ENCODE peak calls at places on chromosome 17, in six cellular contexts. One of them, this sample, is unnamed.
A peak's percentile ranks its signal among the peaks of the same experiment; 100 is the strongest.

GRCh38 chr17:35138218-35138617 is 3.9 kb downstream of the NLE1 start:
- DNase-seq in IMR-90: no peak
- DNase-seq in mesenchymal stem cell: no peak
- DNase-seq in H1: no peak
- DNase-seq in neuronal stem cell: no peak
- DNase-seq in mesendoderm: no peak
- DNase-seq in this sample: no peak

GRCh38 chr17:82929676-82930042 is 89.8 kb upstream of the ZNF750 start:
- DNase-seq in IMR-90: no peak
- DNase-seq in mesenchymal stem cell: no peak
- DNase-seq in H1: no peak
- DNase-seq in neuronal stem cell: no peak
- DNase-seq in mesendoderm: no peak
- DNase-seq in this sample: no peak

GRCh38 chr17:60390881-60391418 is 983 bp downstream of the USP32 start:
- DNase-seq in IMR-90: peak; percentile 33
- DNase-seq in mesenchymal stem cell: peak; percentile 76
- DNase-seq in H1: no peak
- DNase-seq in neuronal stem cell: peak; percentile 23
- DNase-seq in mesendoderm: peak; percentile 45
- DNase-seq in this sample: no peak

GRCh38 chr17:77728022-77728671 is 230.4 kb upstream of the TNRC6C start:
- DNase-seq in IMR-90: no peak
- DNase-seq in mesenchymal stem cell: no peak
- DNase-seq in H1: peak; percentile 41
- DNase-seq in neuronal stem cell: no peak
- DNase-seq in mesendoderm: peak; percentile 71
- DNase-seq in this sample: peak; percentile 50

GRCh38 chr17:6523809-6524355 is 32.5 kb downstream of the PITPNM3 start:
- DNase-seq in IMR-90: no peak
- DNase-seq in mesenchymal stem cell: no peak
- DNase-seq in H1: no peak
- DNase-seq in neuronal stem cell: no peak
- DNase-seq in mesendoderm: no peak
- DNase-seq in this sample: peak; percentile 22

GRCh38 chr17:1116602-1117001 is 63.2 kb downstream of the ABR start:
- DNase-seq in IMR-90: no peak
- DNase-seq in mesenchymal stem cell: no peak
- DNase-seq in H1: no peak
- DNase-seq in neuronal stem cell: no peak
- DNase-seq in mesendoderm: no peak
- DNase-seq in this sample: no peak

GRCh38 chr17:50918933-50919296 is 52.8 kb upstream of the TOB1 start:
- DNase-seq in IMR-90: peak; percentile 35
- DNase-seq in mesenchymal stem cell: peak; percentile 27
- DNase-seq in H1: no peak
- DNase-seq in neuronal stem cell: no peak
- DNase-seq in mesendoderm: no peak
- DNase-seq in this sample: no peak

GRCh38 chr17:48841395-48841831 is 10.6 kb downstream of the CALCOCO2 start:
- DNase-seq in IMR-90: peak; percentile 76
- DNase-seq in mesenchymal stem cell: peak; percentile 83
- DNase-seq in H1: no peak
- DNase-seq in neuronal stem cell: no peak
- DNase-seq in mesendoderm: no peak
- DNase-seq in this sample: no peak

GRCh38 chr17:37742762-37743611 is 1.9 kb downstream of the HNF1B start:
- DNase-seq in IMR-90: no peak
- DNase-seq in mesenchymal stem cell: peak; percentile 28
- DNase-seq in H1: peak; percentile 68
- DNase-seq in neuronal stem cell: peak; percentile 29
- DNase-seq in mesendoderm: peak; percentile 54
- DNase-seq in this sample: peak; percentile 64

GRCh38 chr17:61672140-61672539 is 81.1 kb upstream of the NACA2 start:
- DNase-seq in IMR-90: no peak
- DNase-seq in mesenchymal stem cell: no peak
- DNase-seq in H1: no peak
- DNase-seq in neuronal stem cell: no peak
- DNase-seq in mesendoderm: no peak
- DNase-seq in this sample: no peak

GRCh38 chr17:3260600-3260999 is 37.6 kb downstream of the OR3A1 start:
- DNase-seq in IMR-90: no peak
- DNase-seq in mesenchymal stem cell: no peak
- DNase-seq in H1: no peak
- DNase-seq in neuronal stem cell: no peak
- DNase-seq in mesendoderm: no peak
- DNase-seq in this sample: no peak

GRCh38 chr17:77863814-77864161 is 94.7 kb upstream of the TNRC6C start:
- DNase-seq in IMR-90: no peak
- DNase-seq in mesenchymal stem cell: no peak
- DNase-seq in H1: no peak
- DNase-seq in neuronal stem cell: no peak
- DNase-seq in mesendoderm: no peak
- DNase-seq in this sample: no peak

GRCh38 chr17:39212841-39213480 is 12.8 kb downstream of the STAC2 start:
- DNase-seq in IMR-90: no peak
- DNase-seq in mesenchymal stem cell: no peak
- DNase-seq in H1: no peak
- DNase-seq in neuronal stem cell: no peak
- DNase-seq in mesendoderm: no peak
- DNase-seq in this sample: peak; percentile 60

GRCh38 chr17:75487351-75488070 is 27.8 kb downstream of the CASKIN2 start:
- DNase-seq in IMR-90: no peak
- DNase-seq in mesenchymal stem cell: peak; percentile 4
- DNase-seq in H1: no peak
- DNase-seq in neuronal stem cell: no peak
- DNase-seq in mesendoderm: peak; percentile 41
- DNase-seq in this sample: no peak

GRCh38 chr17:39212200-39212810 is 12.2 kb downstream of the RPL19 start:
- DNase-seq in IMR-90: no peak
- DNase-seq in mesenchymal stem cell: no peak
- DNase-seq in H1: no peak
- DNase-seq in neuronal stem cell: no peak
- DNase-seq in mesendoderm: no peak
- DNase-seq in this sample: peak; percentile 25

GRCh38 chr17:21679256-21680146 is 12.8 kb upstream of the KCNJ18 start:
- DNase-seq in IMR-90: no peak
- DNase-seq in mesenchymal stem cell: no peak
- DNase-seq in H1: no peak
- DNase-seq in neuronal stem cell: no peak
- DNase-seq in mesendoderm: no peak
- DNase-seq in this sample: no peak

GRCh38 chr17:74858672-74859438 is 830 bp downstream of the GRIN2C start:
- DNase-seq in IMR-90: no peak
- DNase-seq in mesenchymal stem cell: no peak
- DNase-seq in H1: no peak
- DNase-seq in neuronal stem cell: no peak
- DNase-seq in mesendoderm: no peak
- DNase-seq in this sample: no peak

GRCh38 chr17:78891406-78892061 is 11.5 kb downstream of the CEP295NL start:
- DNase-seq in IMR-90: no peak
- DNase-seq in mesenchymal stem cell: no peak
- DNase-seq in H1: no peak
- DNase-seq in neuronal stem cell: no peak
- DNase-seq in mesendoderm: no peak
- DNase-seq in this sample: no peak

GRCh38 chr17:49968380-49969133 is 433 bp upstream of the DLX4 start:
- DNase-seq in IMR-90: peak; percentile 39
- DNase-seq in mesenchymal stem cell: peak; percentile 80
- DNase-seq in H1: peak; percentile 96
- DNase-seq in neuronal stem cell: no peak
- DNase-seq in mesendoderm: peak; percentile 93
- DNase-seq in this sample: peak; percentile 97

GRCh38 chr17:35002876-35003551 is 22.7 kb downstream of the LIG3 start:
- DNase-seq in IMR-90: peak; percentile 76
- DNase-seq in mesenchymal stem cell: no peak
- DNase-seq in H1: no peak
- DNase-seq in neuronal stem cell: no peak
- DNase-seq in mesendoderm: no peak
- DNase-seq in this sample: no peak

GRCh38 chr17:1643293-1643998 is 2.1 kb downstream of the SCARF1 start:
- DNase-seq in IMR-90: no peak
- DNase-seq in mesenchymal stem cell: no peak
- DNase-seq in H1: peak; percentile 88
- DNase-seq in neuronal stem cell: peak; percentile 45
- DNase-seq in mesendoderm: peak; percentile 81
- DNase-seq in this sample: peak; percentile 96

GRCh38 chr17:78428025-78428575 is 49.7 kb downstream of the PGS1 start:
- DNase-seq in IMR-90: no peak
- DNase-seq in mesenchymal stem cell: no peak
- DNase-seq in H1: no peak
- DNase-seq in neuronal stem cell: no peak
- DNase-seq in mesendoderm: no peak
- DNase-seq in this sample: no peak

DNA sequence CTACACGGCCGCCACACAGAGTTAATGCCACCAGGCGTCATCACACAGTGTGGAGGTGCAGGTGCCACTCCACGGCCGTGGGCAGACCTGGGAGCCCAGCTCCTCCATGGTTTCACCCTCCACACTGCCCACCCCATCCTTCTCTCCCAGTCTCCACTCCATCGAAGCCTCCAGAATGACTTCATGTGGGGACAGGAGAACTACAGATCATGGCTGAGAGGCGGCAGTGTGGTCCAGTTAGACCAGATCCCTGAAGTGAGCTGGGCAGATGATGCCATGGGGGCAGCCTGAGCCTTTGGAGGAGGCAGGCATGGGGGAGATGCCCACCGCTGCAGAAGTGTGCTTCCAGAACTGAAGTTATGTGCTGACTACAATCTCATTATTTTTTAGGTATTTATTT is 38.0 kb upstream of the FAAP100 start:
- DNase-seq in IMR-90: no peak
- DNase-seq in mesenchymal stem cell: no peak
- DNase-seq in H1: no peak
- DNase-seq in neuronal stem cell: no peak
- DNase-seq in mesendoderm: no peak
- DNase-seq in this sample: no peak
- H2BK15ac ChIP-seq in IMR-90: no peak overlapping the region
- H2BK15ac ChIP-seq in mesenchymal stem cell: no peak overlapping the region
- H2BK15ac ChIP-seq in H1: no peak overlapping the region
- H2BK15ac ChIP-seq in neuronal stem cell: no peak overlapping the region
- H2BK15ac ChIP-seq in mesendoderm: no peak overlapping the region
- H2BK15ac ChIP-seq in this sample: no peak overlapping the region

GRCh38 chr17:64217249-64217652 is 45.8 kb downstream of the TEX2 start:
- DNase-seq in IMR-90: no peak
- DNase-seq in mesenchymal stem cell: no peak
- DNase-seq in H1: no peak
- DNase-seq in neuronal stem cell: no peak
- DNase-seq in mesendoderm: no peak
- DNase-seq in this sample: no peak

GRCh38 chr17:64219571-64219970 is 43.5 kb downstream of the TEX2 start:
- DNase-seq in IMR-90: no peak
- DNase-seq in mesenchymal stem cell: no peak
- DNase-seq in H1: no peak
- DNase-seq in neuronal stem cell: no peak
- DNase-seq in mesendoderm: peak; percentile 49
- DNase-seq in this sample: no peak

GRCh38 chr17:64216030-64216384 is 47.1 kb downstream of the TEX2 start:
- DNase-seq in IMR-90: peak; percentile 69
- DNase-seq in mesenchymal stem cell: no peak
- DNase-seq in H1: no peak
- DNase-seq in neuronal stem cell: no peak
- DNase-seq in mesendoderm: no peak
- DNase-seq in this sample: no peak

GRCh38 chr17:64216385-64217248 is 46.4 kb downstream of the TEX2 start:
- DNase-seq in IMR-90: peak; percentile 32
- DNase-seq in mesenchymal stem cell: no peak
- DNase-seq in H1: peak; percentile 55
- DNase-seq in neuronal stem cell: no peak
- DNase-seq in mesendoderm: peak; percentile 41
- DNase-seq in this sample: peak; percentile 78

GRCh38 chr17:64218066-64218465 is 45.0 kb downstream of the TEX2 start:
- DNase-seq in IMR-90: no peak
- DNase-seq in mesenchymal stem cell: no peak
- DNase-seq in H1: no peak
- DNase-seq in neuronal stem cell: no peak
- DNase-seq in mesendoderm: no peak
- DNase-seq in this sample: no peak
- H3K18ac ChIP-seq in IMR-90: no peak overlapping the region
- H3K18ac ChIP-seq in mesenchymal stem cell: no peak overlapping the region
- H3K18ac ChIP-seq in H1: no peak overlapping the region
- H3K18ac ChIP-seq in neuronal stem cell: no peak overlapping the region
- H3K18ac ChIP-seq in mesendoderm: no peak overlapping the region
- H3K18ac ChIP-seq in this sample: no peak overlapping the region

GRCh38 chr17:8188408-8188839 is 1.6 kb downstream of the BORCS6 start:
- DNase-seq in IMR-90: no peak
- DNase-seq in mesenchymal stem cell: no peak
- DNase-seq in H1: no peak
- DNase-seq in neuronal stem cell: no peak
- DNase-seq in mesendoderm: no peak
- DNase-seq in this sample: no peak

GRCh38 chr17:8187517-8188407 is 2.2 kb downstream of the BORCS6 start:
- DNase-seq in IMR-90: peak; percentile 100
- DNase-seq in mesenchymal stem cell: peak; percentile 100
- DNase-seq in H1: peak; percentile 96
- DNase-seq in neuronal stem cell: peak; percentile 98
- DNase-seq in mesendoderm: peak; percentile 100
- DNase-seq in this sample: peak; percentile 98

GRCh38 chr17:8186787-8187516 is 3.0 kb downstream of the BORCS6 start:
- DNase-seq in IMR-90: peak; percentile 97
- DNase-seq in mesenchymal stem cell: peak; percentile 96
- DNase-seq in H1: peak; percentile 100
- DNase-seq in neuronal stem cell: peak; percentile 93
- DNase-seq in mesendoderm: peak; percentile 98
- DNase-seq in this sample: peak; percentile 98

GRCh38 chr17:8185580-8186445 is 4.2 kb downstream of the BORCS6 start:
- DNase-seq in IMR-90: peak; percentile 57
- DNase-seq in mesenchymal stem cell: peak; percentile 60
- DNase-seq in H1: peak; percentile 100
- DNase-seq in neuronal stem cell: peak; percentile 91
- DNase-seq in mesendoderm: peak; percentile 82
- DNase-seq in this sample: peak; percentile 92

GRCh38 chr17:8186446-8186786 is 3.6 kb downstream of the BORCS6 start:
- DNase-seq in IMR-90: no peak
- DNase-seq in mesenchymal stem cell: no peak
- DNase-seq in H1: no peak
- DNase-seq in neuronal stem cell: no peak
- DNase-seq in mesendoderm: no peak
- DNase-seq in this sample: no peak
- H4K8ac ChIP-seq in IMR-90: peak overlapping the region; percentile 20
- H4K8ac ChIP-seq in mesenchymal stem cell: peak overlapping the region; percentile 76
- H4K8ac ChIP-seq in H1: peak overlapping the region; percentile 74
- H4K8ac ChIP-seq in neuronal stem cell: no peak overlapping the region
- H4K8ac ChIP-seq in mesendoderm: no peak overlapping the region
- H4K8ac ChIP-seq in this sample: no peak overlapping the region

DNA sequence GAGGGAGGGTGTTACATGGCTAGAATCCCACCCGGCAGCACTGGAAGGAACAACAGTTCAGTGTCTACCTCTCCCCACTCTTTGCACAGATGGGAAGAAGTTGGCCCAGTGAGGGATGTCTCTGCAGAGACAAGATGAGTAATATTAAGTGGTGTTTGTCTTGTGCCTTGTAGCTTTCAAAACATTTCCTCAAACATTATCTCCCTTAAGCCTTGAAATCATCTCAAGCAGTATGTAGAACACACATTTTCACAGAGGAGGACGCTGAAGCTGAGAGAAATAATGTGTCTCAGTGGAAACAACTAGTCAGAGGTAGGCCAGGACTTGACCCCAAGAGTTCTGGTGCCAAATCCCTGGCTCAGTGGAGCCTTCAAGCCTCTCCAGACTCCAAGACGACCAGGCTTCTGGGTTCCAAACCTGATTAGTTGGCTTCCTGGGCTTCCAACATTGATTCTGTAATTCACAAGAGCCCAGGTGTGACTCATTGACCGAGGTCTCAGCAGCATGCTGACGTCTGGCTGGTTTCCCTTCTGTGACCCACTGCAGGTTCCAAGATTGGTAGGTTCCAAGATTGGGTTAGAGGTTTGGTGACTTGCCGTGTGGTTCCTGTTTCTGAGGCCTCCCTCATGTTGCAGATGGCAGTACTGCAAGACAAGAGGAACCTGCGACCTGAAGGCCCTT is 7.4 kb downstream of the RNF112 start:
- DNase-seq in IMR-90: peak; percentile 62
- DNase-seq in mesenchymal stem cell: peak; percentile 53
- DNase-seq in H1: no peak
- DNase-seq in neuronal stem cell: no peak
- DNase-seq in mesendoderm: peak; percentile 65
- DNase-seq in this sample: peak; percentile 48
- H2BK15ac ChIP-seq in IMR-90: no peak overlapping the region
- H2BK15ac ChIP-seq in mesenchymal stem cell: no peak overlapping the region
- H2BK15ac ChIP-seq in H1: no peak overlapping the region
- H2BK15ac ChIP-seq in neuronal stem cell: no peak overlapping the region
- H2BK15ac ChIP-seq in mesendoderm: no peak overlapping the region
- H2BK15ac ChIP-seq in this sample: no peak overlapping the region

This sample was measured in H9.